ENCODE peak calls at places on chromosomes 11 and 22, in ten cellular contexts. N, F, P, L, V, U, M, G, S and W are unnamed samples.

GRCh38 chr11:128506384-128506783 is 81.0 kb downstream of the ETS1 start:
- DNase-seq in P (no peak), M (no peak), L (no peak), G (no peak), V (no peak), S (no peak), U (no peak), N (no peak), F (no peak), W (no peak)

GRCh38 chr11:47417712-47418111 is 8.5 kb downstream of the PSMC3 start:
- DNase-seq in M (no peak), L (no peak), N (no peak), U (no peak), P (no peak), V (no peak), F (peak; percentile 60), S (no peak), G (no peak), W (no peak)

GRCh38 chr11:96145163-96145585 is 197.8 kb downstream of the MAML2 start:
- DNase-seq in M (no peak), N (no peak), L (no peak), U (peak; percentile 84), F (no peak), V (no peak), S (no peak), P (no peak), G (no peak), W (no peak)

GRCh38 chr22:21778705-21779363 is 43.2 kb upstream of the YPEL1 start:
- DNase-seq in U (peak; percentile 44), V (no peak), S (no peak), F (peak; percentile 35), N (no peak), G (no peak), P (no peak), M (no peak), L (no peak), W (no peak)

GRCh38 chr11:130740819-130741218 is 175.5 kb downstream of the SNX19 start:
- DNase-seq in V (no peak), U (peak; percentile 8), M (no peak), G (no peak), S (no peak), L (no peak), P (no peak), N (no peak), F (no peak), W (no peak)

GRCh38 chr11:19345848-19346681 is 105.3 kb upstream of the E2F8 start:
- DNase-seq in U (no peak), P (no peak), M (no peak), L (peak; percentile 69), V (no peak), N (no peak), F (no peak), S (peak; percentile 13), G (peak; percentile 21), W (peak; percentile 53)

GRCh38 chr11:63916837-63917684 is at the start of gene RCOR2:
- DNase-seq in P (no peak), F (no peak), V (no peak), N (peak; percentile 77), L (peak; percentile 90), U (peak; percentile 45), G (peak; percentile 87), M (peak; percentile 83), S (peak; percentile 63), W (peak; percentile 89)

GRCh38 chr22:37059876-37060449 is 8.4 kb downstream of the KCTD17 start:
- DNase-seq in F (no peak), P (no peak), G (no peak), V (no peak), L (no peak), S (no peak), U (no peak), M (no peak), N (no peak), W (no peak)

GRCh38 chr22:46178755-46179505 is 28.6 kb downstream of the PPARA start:
- DNase-seq in U (peak; percentile 16), P (no peak), S (no peak), M (no peak), G (no peak), V (no peak), N (no peak), L (no peak), F (no peak), W (no peak)

GRCh38 chr11:86550757-86551156 is 121.7 kb downstream of the ME3 start:
- DNase-seq in V (no peak), M (no peak), G (no peak), S (no peak), U (no peak), F (no peak), P (no peak), L (no peak), N (no peak), W (no peak)

GRCh38 chr11:78744202-78744601 is 169.5 kb upstream of the NARS2 start:
- DNase-seq in M (no peak), F (no peak), N (no peak), V (no peak), S (no peak), L (no peak), P (no peak), U (no peak), G (no peak), W (no peak)

GRCh38 chr22:23754220-23754919 is at the start of gene VPREB3:
- DNase-seq in V (no peak), N (no peak), U (no peak), S (no peak), P (no peak), L (peak; percentile 84), M (peak; percentile 31), G (no peak), F (no peak), W (no peak)

GRCh38 chr22:29689201-29689871 is 30.5 kb upstream of the CABP7 start:
- DNase-seq in G (no peak), U (no peak), N (no peak), F (no peak), L (no peak), M (no peak), V (no peak), S (no peak), P (no peak), W (no peak)

GRCh38 chr11:134045799-134046635 is 22.9 kb upstream of the JAM3 start:
- DNase-seq in S (peak; percentile 15), G (no peak), V (no peak), P (no peak), U (no peak), M (no peak), L (peak; percentile 61), N (no peak), F (peak; percentile 56), W (no peak)
- TF ChIP-seq CTCF in S (no peak), G (no peak), V (peak; percentile 90), P (peak; percentile 20), U (peak; percentile 66), M (peak; percentile 14), L (no peak), N (no peak), F (peak; percentile 12), W (peak; percentile 83)

GRCh38 chr11:101974255-101974654 is 57.9 kb upstream of the ANGPTL5 start:
- DNase-seq in V (no peak), L (no peak), M (no peak), N (no peak), P (no peak), S (no peak), U (peak; percentile 4), F (no peak), G (no peak), W (no peak)
- TF ChIP-seq CTCF in V (no peak), L (no peak), M (no peak), N (no peak), P (no peak), S (no peak), U (peak; percentile 56), F (no peak), G (peak; percentile 52), W (no peak)

DNA sequence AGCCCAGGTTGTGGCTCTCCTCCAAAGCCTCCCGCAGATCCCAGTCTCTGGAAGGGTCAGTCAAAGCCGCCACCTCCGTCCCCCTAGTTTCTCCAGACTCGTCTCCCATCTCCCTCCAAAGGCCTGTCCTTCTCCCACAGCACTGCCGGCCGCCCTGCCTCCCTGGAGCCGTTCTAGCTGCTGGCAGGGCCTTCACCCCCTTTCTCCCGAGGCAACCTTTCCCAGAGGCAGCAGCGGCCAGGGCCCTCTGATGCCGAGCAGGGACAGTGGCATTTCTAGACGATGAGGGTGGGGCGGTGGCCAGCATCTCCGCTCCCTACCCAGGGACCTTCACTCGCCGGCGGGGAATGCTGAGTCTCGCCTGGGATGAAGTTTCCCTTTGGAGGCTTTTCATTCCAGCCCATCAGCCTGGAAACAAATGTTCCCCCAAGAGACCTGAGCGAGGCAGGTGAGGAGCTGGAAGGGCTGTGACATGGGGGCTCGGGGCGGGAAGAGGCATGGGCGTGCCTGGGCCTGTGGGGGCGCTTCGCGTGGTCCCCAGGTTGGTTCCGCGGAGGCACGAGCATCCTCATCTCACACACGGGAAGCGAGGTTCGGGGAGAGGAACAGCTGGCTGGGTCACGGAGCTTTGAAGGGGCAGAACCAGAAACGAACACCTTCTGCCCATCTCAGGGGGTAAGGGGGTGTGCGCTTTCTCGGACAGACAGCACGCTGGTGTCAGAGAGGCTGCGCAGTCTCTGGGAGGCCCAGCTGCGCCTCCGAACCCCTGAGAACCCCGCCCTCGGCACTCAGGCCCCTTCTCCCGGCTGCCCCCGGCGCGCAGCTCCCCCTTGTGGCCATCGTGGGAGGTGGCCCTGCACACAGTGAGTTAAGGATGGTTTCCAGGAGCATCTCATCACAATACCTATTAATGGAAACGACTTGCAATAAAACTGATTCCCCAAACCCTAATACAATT is 18.1 kb upstream of the KLHL35 start:
- DNase-seq in F (no peak), L (no peak), P (no peak), N (no peak), V (no peak), S (peak; percentile 49), U (no peak), M (peak; percentile 15), G (peak; percentile 28), W (peak; percentile 64)
- TF ChIP-seq CTCF in F (no peak), L (no peak), P (peak; percentile 83), N (no peak), V (peak; percentile 71), S (peak; percentile 81), U (peak; percentile 83), M (peak; percentile 50), G (peak; percentile 47), W (peak; percentile 53)

GRCh38 chr11:65431452-65432132 is 9.0 kb downstream of the NEAT1 start:
- DNase-seq in G (no peak), L (no peak), U (peak; percentile 27), M (peak; percentile 88), N (no peak), V (no peak), S (no peak), P (no peak), F (no peak), W (no peak)

GRCh38 chr11:65433657-65434056 is 11.1 kb downstream of the NEAT1 start:
- DNase-seq in G (no peak), U (no peak), M (no peak), P (no peak), F (no peak), L (no peak), V (no peak), N (no peak), S (no peak), W (no peak)

GRCh38 chr11:65432133-65432650 is 9.6 kb downstream of the NEAT1 start:
- DNase-seq in L (no peak), P (no peak), S (no peak), G (no peak), M (no peak), U (no peak), V (no peak), F (no peak), N (no peak), W (no peak)

GRCh38 chr11:65434057-65434666 is 11.6 kb downstream of the NEAT1 start:
- DNase-seq in S (no peak), M (no peak), G (no peak), V (no peak), N (no peak), F (no peak), L (no peak), P (no peak), U (peak; percentile 6), W (no peak)

GRCh38 chr11:65432686-65433582 is 10.3 kb downstream of the NEAT1 start:
- DNase-seq in U (no peak), M (peak; percentile 56), V (no peak), G (no peak), N (no peak), L (no peak), P (no peak), S (no peak), F (no peak), W (no peak)
- TF ChIP-seq CTCF in U (no peak), M (peak; percentile 11), V (no peak), G (peak; percentile 52), N (no peak), L (no peak), P (peak; percentile 30), S (no peak), F (no peak), W (peak; percentile 41)